ENCODE peak calls at places on chromosomes 2 and 18, in four cellular contexts. N is naive thymus-derived CD4-positive, alpha-beta T cell; E is AG09309; F is epithelial cell of esophagus. V is an unnamed sample.

GRCh38 chr18:2958819-2959298 is 54.1 kb downstream of the LPIN2 start:
- DNase-seq in N (no peak), F (no peak), E (peak; percentile 69), V (no peak)

GRCh38 chr2:205612661-205613060 is 69.6 kb upstream of the NRP2 start:
- DNase-seq in F (no peak), N (no peak), E (no peak), V (no peak)

GRCh38 chr2:159131882-159132281 is 154.6 kb downstream of the WDSUB1 start:
- DNase-seq in N (no peak), F (peak; percentile 86), E (peak; percentile 83), V (no peak)

GRCh38 chr2:21381421-21381820 is 257.7 kb downstream of the TDRD15 start:
- DNase-seq in F (no peak), N (no peak), E (no peak), V (no peak)

GRCh38 chr2:31428001-31428418 is 13.5 kb upstream of the XDH start:
- DNase-seq in N (no peak), F (peak; percentile 68), E (no peak), V (no peak)

GRCh38 chr2:220006152-220006551 is 378.7 kb downstream of the SLC4A3 start:
- DNase-seq in F (peak; percentile 49), N (no peak), E (peak; percentile 46), V (no peak)

GRCh38 chr2:18412980-18413793 is 147.3 kb downstream of the RDH14 start:
- DNase-seq in F (no peak), N (no peak), E (no peak), V (no peak)

GRCh38 chr2:42342061-42342794 is 18.8 kb downstream of the COX7A2L start:
- DNase-seq in F (peak; percentile 89), N (no peak), E (peak; percentile 35), V (no peak)

GRCh38 chr2:100237770-100238169 is 84.5 kb downstream of the LONRF2 start:
- DNase-seq in F (no peak), E (no peak), N (no peak), V (no peak)

GRCh38 chr18:8620845-8621244 is 11.6 kb downstream of the RAB12 start:
- DNase-seq in F (no peak), E (no peak), N (no peak), V (no peak)

GRCh38 chr18:72847134-72847533 is 20.7 kb downstream of the NETO1 start:
- DNase-seq in N (no peak), E (no peak), F (peak; percentile 70), V (no peak)

GRCh38 chr2:2333076-2333475 is 2.0 kb upstream of the MYT1L start:
- DNase-seq in E (no peak), F (no peak), N (no peak), V (no peak)

GRCh38 chr2:75246441-75247167 is 47.3 kb upstream of the TACR1 start:
- DNase-seq in E (no peak), F (no peak), N (no peak), V (no peak)

GRCh38 chr18:44715245-44715644 is 34.6 kb downstream of the SETBP1 start:
- DNase-seq in N (no peak), E (peak; percentile 94), F (peak; percentile 71), V (no peak)

GRCh38 chr2:105557021-105557420 is 158.2 kb upstream of the FHL2 start:
- DNase-seq in N (no peak), E (no peak), F (no peak), V (no peak)

GRCh38 chr2:20588918-20589871 is 61.7 kb downstream of the HS1BP3 start:
- DNase-seq in N (no peak), E (no peak), F (no peak), V (no peak)

DNA sequence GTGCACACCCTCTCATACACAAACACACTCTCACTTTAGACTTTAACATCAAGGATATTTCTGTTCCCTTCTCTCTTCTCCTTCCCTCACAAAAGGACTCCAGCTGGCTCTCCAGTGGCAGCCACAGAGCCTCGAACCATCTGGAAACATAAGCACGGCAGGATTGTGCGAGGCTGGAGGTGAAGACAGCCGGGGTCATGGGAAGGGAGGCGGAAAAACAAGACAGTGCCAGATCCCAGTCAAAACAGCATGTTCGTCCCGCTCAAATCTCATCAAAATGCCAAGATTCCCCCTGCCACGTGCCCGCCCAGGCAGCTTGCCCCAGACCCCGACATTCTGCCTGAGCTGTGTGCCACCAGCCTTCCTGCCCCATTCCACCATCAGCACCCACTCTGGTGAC is 180.3 kb downstream of the ZBTB7C start:
- DNase-seq in F (no peak), E (no peak), N (no peak), V (no peak)
- H3K4me3 ChIP-seq in F (no peak overlapping the region), E (no peak overlapping the region), N (no peak overlapping the region), V (no peak overlapping the region)

GRCh38 chr18:68414407-68414806 is 300.5 kb downstream of the TMX3 start:
- DNase-seq in F (no peak), E (no peak), N (no peak), V (no peak)
- H3K4me3 ChIP-seq in F (no peak overlapping the region), E (no peak overlapping the region), N (no peak overlapping the region), V (no peak overlapping the region)

DNA sequence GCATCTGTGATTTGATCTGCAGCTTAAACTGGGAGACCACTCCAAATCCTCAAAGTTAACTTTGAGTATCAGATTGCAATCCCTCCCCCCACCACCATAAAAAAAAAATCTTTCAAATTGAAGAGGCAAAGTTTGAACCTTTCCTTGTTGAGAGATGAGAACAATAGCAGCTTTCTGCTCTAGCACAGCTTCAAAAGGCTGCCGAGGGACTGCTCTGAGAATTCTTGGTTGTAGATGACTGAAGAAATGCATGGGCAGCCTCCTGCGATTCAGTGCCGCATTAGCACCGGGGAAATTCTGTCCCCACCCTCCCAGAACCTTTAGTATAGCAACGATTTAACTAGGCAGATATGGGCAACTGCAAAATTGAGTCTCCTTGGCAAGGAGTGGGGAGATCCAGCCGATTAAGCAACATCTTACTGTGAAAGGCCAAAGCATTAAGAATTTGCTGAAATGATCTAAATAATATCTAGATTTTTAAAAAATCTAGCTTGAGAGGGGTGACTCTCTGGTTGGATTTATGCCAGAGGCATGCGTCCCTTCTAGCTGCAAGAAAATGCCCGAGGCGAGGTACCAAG is 3.9 kb upstream of the SP5 start:
- DNase-seq in E (no peak), F (no peak), N (no peak), V (no peak)
- H3K4me3 ChIP-seq in E (no peak overlapping the region), F (no peak overlapping the region), N (no peak overlapping the region), V (no peak overlapping the region)

DNA sequence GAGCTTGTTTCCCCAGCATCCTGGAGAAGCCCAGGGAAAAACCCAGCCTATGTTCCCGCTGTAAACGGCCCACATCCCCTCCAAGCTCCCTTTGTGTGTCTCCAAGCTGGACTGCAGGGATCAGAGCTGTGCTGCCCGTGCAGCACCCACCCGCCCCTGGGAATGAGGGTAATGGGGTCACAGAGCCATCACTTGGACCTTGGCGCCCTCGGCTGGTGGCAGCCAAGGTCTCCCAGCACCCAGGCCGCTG is 670 bp upstream of the INPP5D start:
- DNase-seq in N (no peak), F (no peak), E (no peak), V (no peak)
- H3K4me3 ChIP-seq in N (peak overlapping the region; percentile 88), F (no peak overlapping the region), E (no peak overlapping the region), V (peak overlapping the region; percentile 63)

DNA sequence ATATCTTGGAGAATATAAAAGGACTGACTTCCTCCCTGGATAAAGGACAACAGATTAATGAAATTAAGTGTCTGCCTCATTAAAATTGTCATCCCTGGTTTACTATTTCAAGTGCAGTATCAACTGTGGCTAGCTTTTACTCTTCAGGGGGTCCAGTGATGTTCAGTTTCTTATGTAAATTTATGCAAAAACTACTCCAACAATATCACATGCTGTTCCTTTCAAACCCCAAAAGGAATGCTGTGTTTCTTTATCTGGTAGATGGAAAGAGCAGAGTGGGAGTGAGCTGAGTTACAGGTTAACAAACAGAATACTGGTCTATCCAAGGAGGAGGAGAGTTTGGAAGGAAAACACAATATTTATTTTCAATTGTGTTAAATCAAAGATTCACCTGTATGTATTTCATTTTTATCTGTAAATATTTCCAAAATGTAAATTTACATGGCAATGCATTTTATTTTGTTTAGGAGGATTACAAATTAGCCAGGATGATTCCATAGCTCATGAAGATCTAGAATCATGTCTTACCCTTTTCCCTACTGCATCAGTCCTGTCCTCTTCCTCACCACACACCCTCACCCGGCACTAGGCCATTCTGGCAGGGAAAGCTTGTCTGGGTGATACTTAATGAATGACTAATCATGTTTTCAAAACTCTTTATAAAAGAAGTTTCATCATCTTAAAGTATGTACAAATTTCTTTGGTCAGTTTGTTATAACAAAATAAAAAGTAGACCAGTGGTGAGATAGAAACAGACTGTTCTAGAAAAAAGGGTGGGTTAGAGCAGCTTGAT is 283.5 kb upstream of the VWC2L start:
- DNase-seq in N (no peak), E (peak; percentile 55), F (peak; percentile 89), V (no peak)
- H3K4me3 ChIP-seq in N (no peak overlapping the region), E (no peak overlapping the region), F (no peak overlapping the region), V (no peak overlapping the region)